ENCODE peak calls at places on chromosome X, in nine cellular contexts. T is adrenal gland; Y is CD4-positive, CD25-positive, alpha-beta regulatory T cell; O is dorsolateral prefrontal cortex; B is CD4-positive, alpha-beta memory T cell; U is right cardiac atrium; E is body of pancreas; X is IMR-90; G is ovary. C is an unnamed sample.

GRCh38 chrX:119190736-119191282 is 45.3 kb upstream of the PGRMC1 start:
- DNase-seq in X (peak), Y (no peak), E (no peak), O (no peak), T (peak), B (no peak), U (no peak), G (peak), C (no peak)

GRCh38 chrX:153820601-153821000 is 9.7 kb downstream of the PDZD4 start:
- DNase-seq in E (no peak), Y (no peak), U (no peak), X (no peak), O (no peak), B (no peak), G (no peak), T (no peak), C (no peak)

GRCh38 chrX:126456136-126456535 is 96.5 kb downstream of the DCAF12L1 start:
- DNase-seq in G (no peak), T (no peak), O (no peak), U (no peak), Y (no peak), E (no peak), B (no peak), X (no peak), C (no peak)

GRCh38 chrX:154325541-154325940 is 29.9 kb downstream of the TKTL1 start:
- DNase-seq in Y (no peak), X (peak), O (no peak), T (no peak), B (no peak), G (no peak), E (no peak), U (no peak), C (no peak)

GRCh38 chrX:8374041-8374825 is 90.4 kb upstream of the VCX3B start:
- DNase-seq in Y (no peak), U (no peak), X (no peak), O (no peak), E (no peak), T (no peak), B (no peak), G (no peak), C (no peak)

GRCh38 chrX:44071847-44072545 is 98.8 kb upstream of the NDP start:
- DNase-seq in T (no peak), B (no peak), X (peak), Y (no peak), G (no peak), O (no peak), E (no peak), U (no peak), C (no peak)

GRCh38 chrX:15838017-15838416 is 16.6 kb downstream of the AP1S2 start:
- DNase-seq in O (no peak), B (no peak), Y (no peak), G (no peak), X (no peak), U (no peak), T (no peak), E (no peak), C (no peak)

GRCh38 chrX:96563663-96564062 is 121.0 kb upstream of the DIAPH2 start:
- DNase-seq in Y (no peak), B (no peak), T (no peak), E (no peak), G (peak), X (peak), U (no peak), O (no peak), C (no peak)

GRCh38 chrX:102517331-102517730 is 792 bp upstream of the TMSB15A start:
- DNase-seq in T (no peak), B (no peak), Y (no peak), G (no peak), O (no peak), U (no peak), X (peak), E (no peak), C (no peak)

GRCh38 chrX:69287025-69287540 is 121.8 kb upstream of the PJA1 start:
- DNase-seq in G (no peak), Y (no peak), T (no peak), X (no peak), U (no peak), O (no peak), B (no peak), E (no peak), C (no peak)

GRCh38 chrX:69284491-69284890 is 119.2 kb upstream of the PJA1 start:
- DNase-seq in B (no peak), Y (no peak), T (no peak), O (no peak), U (no peak), G (no peak), E (no peak), X (no peak), C (no peak)

GRCh38 chrX:69286546-69286906 is 121.3 kb upstream of the PJA1 start:
- DNase-seq in O (no peak), Y (no peak), G (no peak), X (no peak), E (no peak), B (no peak), T (no peak), U (no peak), C (no peak)

GRCh38 chrX:69285881-69286545 is 120.8 kb upstream of the PJA1 start:
- DNase-seq in U (peak), G (peak), X (no peak), Y (peak), B (peak), T (peak), O (peak), E (peak), C (peak)

DNA sequence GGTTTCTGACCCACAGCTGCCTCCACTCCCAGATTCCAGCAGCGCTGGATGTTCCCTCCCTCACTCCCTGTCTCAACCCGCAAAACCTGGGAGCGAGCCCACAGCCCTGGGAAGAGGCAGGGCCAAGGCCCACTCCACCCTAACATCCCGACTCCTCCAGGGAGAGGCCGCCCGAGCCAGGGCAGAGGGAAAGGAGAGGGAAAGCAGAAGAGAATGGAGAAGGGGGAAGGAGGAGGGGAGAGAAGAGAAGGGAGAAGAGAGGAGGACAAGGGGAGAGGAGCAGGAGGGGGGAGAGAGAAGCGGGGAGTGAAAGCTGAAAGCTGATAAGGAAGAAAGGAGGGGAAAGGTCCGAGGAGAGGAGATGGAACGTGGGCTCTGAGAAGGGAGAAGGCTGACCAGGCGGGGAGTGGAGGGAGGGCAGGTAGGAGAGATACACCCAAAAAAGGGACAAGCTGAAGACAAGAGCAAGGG is 120.2 kb upstream of the PJA1 start:
- DNase-seq in B (no peak), G (peak), X (no peak), O (no peak), Y (no peak), E (no peak), T (no peak), U (peak), C (peak)
- H3K4me3 ChIP-seq in B (no peak), G (peak), X (peak), O (peak), Y (no peak), E (no peak), T (peak), U (peak), C (peak)

DNA sequence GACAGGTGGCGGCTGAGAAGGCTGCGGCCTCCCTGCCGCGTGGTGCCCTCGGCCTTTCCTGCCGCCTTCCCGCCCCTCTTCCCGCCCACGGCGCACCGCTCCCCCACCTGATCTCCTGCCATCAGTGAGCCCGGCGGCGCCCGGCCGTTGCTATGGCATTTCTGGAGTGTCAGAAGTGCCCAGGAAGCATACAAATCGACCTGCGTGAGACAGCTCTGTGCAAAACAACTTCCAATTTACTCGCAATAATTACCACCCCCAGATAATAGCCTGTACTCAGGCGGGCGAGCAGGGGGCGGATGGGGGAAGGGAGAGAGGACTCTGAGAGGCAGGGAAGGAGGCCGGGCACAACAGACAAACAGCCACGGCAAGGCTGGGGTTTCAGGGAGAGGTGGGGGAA is 16.6 kb upstream of the ERCC6L start:
- DNase-seq in X (no peak), G (no peak), Y (no peak), T (no peak), O (peak), U (no peak), E (peak), B (no peak), C (no peak)
- H3K4me3 ChIP-seq in X (no peak), G (no peak), Y (no peak), T (no peak), O (no peak), U (no peak), E (no peak), B (no peak), C (no peak)

GRCh38 chrX:1391707-1392375 is at the start of gene SLC25A6:
- DNase-seq in X (peak), O (peak), U (peak), Y (peak), T (peak), G (peak), B (peak), E (peak), C (peak)
- H3K4me3 ChIP-seq in X (peak), O (peak), U (peak), Y (peak), T (peak), G (peak), B (peak), E (peak), C (peak)

GRCh38 chrX:13570245-13570573 is 808 bp downstream of the EGFL6 start:
- DNase-seq in O (no peak), G (no peak), X (no peak), E (no peak), Y (no peak), U (no peak), B (no peak), T (no peak), C (no peak)
- H3K4me3 ChIP-seq in O (no peak), G (no peak), X (no peak), E (no peak), Y (no peak), U (no peak), B (no peak), T (no peak), C (no peak)

GRCh38 chrX:135421932-135422809 is at the start of gene SMIM10L2A:
- DNase-seq in U (no peak), Y (no peak), X (no peak), T (peak), O (no peak), G (no peak), B (no peak), E (peak), C (no peak)
- H3K4me3 ChIP-seq in U (peak), Y (peak), X (peak), T (peak), O (peak), G (peak), B (no peak), E (no peak), C (peak)

GRCh38 chrX:2147928-2148327 is 352.8 kb downstream of the DHRSX start:
- DNase-seq in O (no peak), Y (no peak), B (no peak), X (no peak), T (no peak), G (no peak), U (no peak), E (no peak), C (no peak)

GRCh38 chrX:2150722-2151121 is 350.1 kb downstream of the DHRSX start:
- DNase-seq in X (no peak), O (peak), G (no peak), Y (no peak), B (no peak), T (no peak), U (no peak), E (no peak), C (no peak)

DNA sequence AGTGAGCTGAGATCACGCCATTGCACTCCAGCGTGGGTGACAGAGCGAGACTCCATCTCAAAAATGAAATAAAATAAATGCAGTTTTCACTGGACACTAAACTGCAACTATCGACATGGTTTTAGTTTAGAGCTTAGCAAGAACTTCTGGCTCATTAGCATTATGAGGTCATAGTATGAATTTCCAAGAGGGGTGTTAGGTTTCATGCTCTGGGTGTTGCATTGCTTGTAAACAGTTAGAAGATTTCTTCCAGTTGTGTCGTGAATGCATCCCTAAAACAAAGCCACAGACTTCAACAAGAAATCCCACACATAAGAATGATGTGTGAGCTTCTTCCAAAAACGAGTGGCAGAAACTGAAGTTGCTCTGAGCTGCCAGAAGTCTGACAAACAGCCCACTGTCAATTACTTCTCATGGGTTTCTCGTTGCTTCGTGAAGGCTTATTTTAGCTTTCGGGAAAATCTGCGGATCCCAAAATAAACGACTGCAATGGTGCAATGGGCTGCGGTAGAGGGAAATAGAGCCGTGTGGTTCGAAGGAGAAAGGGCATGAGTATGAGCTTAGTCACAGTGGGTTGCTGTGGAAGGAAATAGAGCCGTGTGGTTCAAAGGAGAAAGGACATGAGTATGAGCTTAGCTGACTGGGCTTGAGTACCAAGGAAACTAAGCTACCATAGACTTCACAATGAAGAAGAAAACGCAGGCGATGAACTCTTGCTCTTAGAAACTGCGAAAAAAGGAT is 354.9 kb downstream of the DHRSX start:
- DNase-seq in T (no peak), Y (no peak), E (no peak), G (no peak), U (no peak), X (no peak), O (no peak), B (no peak), C (no peak)
- H3K4me3 ChIP-seq in T (no peak), Y (no peak), E (no peak), G (no peak), U (no peak), X (no peak), O (no peak), B (no peak), C (no peak)

GRCh38 chrX:24934279-24934678 is 81.5 kb downstream of the ARX start:
- DNase-seq in T (no peak), X (no peak), Y (no peak), G (no peak), E (no peak), B (no peak), U (no peak), O (no peak), C (no peak)
- H3K4me3 ChIP-seq in T (no peak), X (no peak), Y (no peak), G (no peak), E (no peak), B (no peak), U (no peak), O (no peak), C (no peak)

GRCh38 chrX:369563-370101 is 17.1 kb downstream of the PPP2R3B start:
- DNase-seq in G (no peak), E (no peak), X (no peak), T (no peak), B (no peak), Y (no peak), O (no peak), U (peak), C (peak)
- H3K4me3 ChIP-seq in G (no peak), E (no peak), X (no peak), T (no peak), B (no peak), Y (no peak), O (no peak), U (no peak), C (peak)

DNA sequence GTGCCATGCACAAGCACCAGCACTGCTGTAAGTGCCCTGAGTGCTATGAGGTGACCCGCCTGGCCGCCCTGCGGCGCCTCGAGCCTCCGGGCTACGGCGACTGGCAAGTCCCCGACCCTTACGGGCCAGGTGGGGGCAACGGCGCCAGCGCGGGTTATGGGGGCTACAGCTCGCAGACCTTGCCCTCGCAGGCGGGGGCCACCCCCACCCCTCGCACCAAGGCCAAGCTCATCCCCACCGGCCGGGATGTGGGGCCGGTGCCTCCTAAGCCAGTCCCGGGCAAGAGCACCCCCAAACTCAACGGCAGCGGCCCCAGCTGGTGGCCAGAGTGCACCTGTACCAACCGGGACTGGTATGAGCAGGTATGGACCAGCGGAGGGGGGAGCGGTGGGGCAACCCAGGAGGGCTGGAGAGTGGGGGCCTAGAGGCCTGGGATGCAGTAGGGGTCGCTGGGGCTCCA is 592 bp downstream of the DLG3 start:
- DNase-seq in T (no peak), Y (no peak), U (no peak), B (no peak), G (no peak), O (no peak), X (no peak), E (no peak), C (no peak)
- H3K4me3 ChIP-seq in T (peak), Y (no peak), U (peak), B (no peak), G (no peak), O (peak), X (no peak), E (no peak), C (peak)

C was measured in psoas muscle.